ENCODE peak calls at places on chromosomes 2 and 18, in seven cellular contexts. E, F, Q, O, A, T and J are unnamed samples.
A peak's percentile ranks its signal among the peaks of the same experiment; 100 is the strongest.

GRCh38 chr2:174343638-174344455 is 9.1 kb downstream of the SP9 start:
- DNase-seq in F (no peak), T (no peak), E (no peak), A (no peak), Q (no peak), O (no peak), J (no peak)

GRCh38 chr2:96264656-96265348 is 995 bp downstream of the TMEM127 start:
- DNase-seq in O (no peak), T (no peak), A (no peak), E (peak; percentile 54), F (peak; percentile 49), Q (peak; percentile 69), J (peak; percentile 13)

GRCh38 chr2:74119324-74119723 is 28.4 kb downstream of the BOLA3 start:
- DNase-seq in E (no peak), O (no peak), A (no peak), T (no peak), F (peak; percentile 38), Q (no peak), J (no peak)

GRCh38 chr2:10269711-10270610 is 32.7 kb upstream of the HPCAL1 start:
- DNase-seq in Q (peak; percentile 44), E (no peak), F (no peak), O (no peak), T (no peak), A (no peak), J (peak; percentile 18)

GRCh38 chr2:218230882-218231281 is 13.9 kb downstream of the ARPC2 start:
- DNase-seq in Q (peak; percentile 19), T (no peak), E (peak; percentile 70), O (no peak), F (peak; percentile 59), A (no peak), J (no peak)

GRCh38 chr2:71776227-71776626 is 322.9 kb downstream of the DYSF start:
- DNase-seq in F (no peak), A (no peak), Q (no peak), T (no peak), E (no peak), O (no peak), J (no peak)

GRCh38 chr2:65594150-65594549 is 161.8 kb upstream of the SPRED2 start:
- DNase-seq in Q (no peak), E (no peak), F (no peak), A (no peak), T (no peak), O (no peak), J (no peak)

GRCh38 chr2:102051659-102052366 is 60.1 kb downstream of the IL1R2 start:
- DNase-seq in A (no peak), F (no peak), O (no peak), T (no peak), Q (no peak), E (no peak), J (no peak)

GRCh38 chr18:896315-896714 is 8.4 kb upstream of the ADCYAP1 start:
- DNase-seq in E (no peak), F (no peak), Q (no peak), T (no peak), O (no peak), A (no peak), J (no peak)

GRCh38 chr2:214651451-214651850 is 158.0 kb downstream of the BARD1 start:
- DNase-seq in O (no peak), Q (no peak), T (no peak), F (no peak), E (no peak), A (no peak), J (no peak)

GRCh38 chr18:10122116-10122515 is 208.3 kb downstream of the VAPA start:
- DNase-seq in Q (no peak), O (no peak), F (no peak), E (no peak), T (no peak), A (no peak), J (no peak)

GRCh38 chr2:73611193-73611592 is 31.0 kb downstream of the NAT8 start:
- DNase-seq in Q (no peak), T (no peak), E (no peak), F (no peak), O (no peak), A (no peak), J (no peak)

GRCh38 chr2:27914793-27915175 is 24.3 kb downstream of the BABAM2 start:
- DNase-seq in A (no peak), E (no peak), Q (no peak), F (no peak), T (no peak), O (no peak), J (no peak)

GRCh38 chr2:6828299-6828584 is 37.5 kb downstream of the CMPK2 start:
- DNase-seq in F (peak; percentile 17), A (no peak), O (peak; percentile 16), Q (peak; percentile 54), T (no peak), E (peak; percentile 26), J (peak; percentile 21)

GRCh38 chr2:133838642-133839370 is 270.5 kb upstream of the NCKAP5 start:
- DNase-seq in E (no peak), O (no peak), Q (no peak), A (no peak), T (no peak), F (no peak), J (no peak)

GRCh38 chr2:28232267-28232666 is 160.4 kb upstream of the FOSL2 start:
- DNase-seq in O (no peak), E (no peak), Q (no peak), T (no peak), A (no peak), F (no peak), J (no peak)

GRCh38 chr2:40332096-40332826 is 119.6 kb downstream of the SLC8A1 start:
- DNase-seq in O (no peak), F (no peak), Q (peak; percentile 15), E (no peak), A (no peak), T (no peak), J (peak; percentile 16)

GRCh38 chr2:134712736-134713495 is 5.9 kb downstream of the TMEM163 start:
- DNase-seq in E (no peak), T (no peak), F (no peak), A (no peak), Q (no peak), O (no peak), J (no peak)

GRCh38 chr2:136809987-136810386 is 44.6 kb downstream of the THSD7B start:
- DNase-seq in Q (no peak), A (no peak), F (no peak), E (no peak), O (no peak), T (no peak), J (no peak)

DNA sequence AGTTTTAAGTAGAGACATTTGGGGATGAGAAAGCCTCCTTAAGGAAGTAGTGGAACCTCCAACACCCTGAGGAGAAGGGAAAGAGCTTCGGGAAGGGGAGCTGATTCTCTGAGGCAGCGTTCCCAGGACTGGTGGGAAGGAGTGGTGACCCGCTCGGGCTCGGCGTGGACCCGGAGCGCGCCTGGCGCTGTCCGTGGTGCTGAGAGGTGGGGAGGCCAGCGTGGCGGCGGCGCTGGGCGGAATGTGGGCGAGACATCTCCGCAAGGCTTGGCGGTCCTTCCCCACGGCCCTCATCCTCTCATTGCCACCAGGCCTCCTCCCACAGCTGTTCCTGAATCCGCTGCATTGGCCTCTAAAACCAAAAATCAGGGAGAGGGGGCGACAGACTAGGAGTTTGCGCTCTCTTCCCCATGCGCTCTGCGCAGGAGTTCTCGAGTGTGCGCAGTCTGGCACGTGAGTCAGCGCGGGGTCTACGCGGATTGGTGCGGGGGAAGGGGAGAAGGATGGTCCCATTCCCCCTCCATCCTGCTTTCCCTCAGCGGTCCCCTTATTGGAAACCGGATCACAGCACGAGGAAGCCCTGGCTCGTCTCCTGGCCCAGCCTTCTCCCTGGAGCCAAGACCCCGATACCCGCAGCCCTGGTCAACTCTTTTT is 857 bp downstream of the RESP18 start:
- DNase-seq in Q (no peak), E (no peak), A (no peak), T (no peak), O (no peak), F (peak; percentile 58), J (no peak)
- TF ChIP-seq JUND in Q (no peak), E (no peak), A (no peak), T (no peak), O (no peak), F (no peak), J (no peak)

GRCh38 chr2:120783371-120783791 is 47.7 kb downstream of the GLI2 start:
- DNase-seq in O (peak; percentile 40), F (no peak), Q (no peak), E (no peak), A (no peak), T (no peak), J (no peak)
- TF ChIP-seq JUND in O (no peak), F (no peak), Q (no peak), E (no peak), A (no peak), T (no peak), J (no peak)

GRCh38 chr2:118667964-118668363 is 179.5 kb downstream of the EN1 start:
- DNase-seq in T (no peak), F (no peak), A (no peak), O (no peak), E (no peak), Q (no peak), J (no peak)

GRCh38 chr2:118665784-118666529 is 181.5 kb downstream of the EN1 start:
- DNase-seq in Q (no peak), O (no peak), F (peak; percentile 51), E (no peak), T (no peak), A (no peak), J (no peak)

GRCh38 chr2:118669639-118670038 is 177.8 kb downstream of the EN1 start:
- DNase-seq in O (no peak), A (no peak), Q (no peak), F (no peak), E (no peak), T (no peak), J (no peak)

GRCh38 chr2:118668431-118669424 is 178.7 kb downstream of the EN1 start:
- DNase-seq in T (no peak), A (no peak), O (peak; percentile 16), Q (no peak), F (no peak), E (peak; percentile 13), J (no peak)

GRCh38 chr2:118667366-118667765 is 180.1 kb downstream of the EN1 start:
- DNase-seq in T (no peak), O (no peak), A (no peak), E (no peak), Q (no peak), F (no peak), J (no peak)
- TF ChIP-seq JUND in T (no peak), O (no peak), A (no peak), E (no peak), Q (no peak), F (no peak), J (no peak)

DNA sequence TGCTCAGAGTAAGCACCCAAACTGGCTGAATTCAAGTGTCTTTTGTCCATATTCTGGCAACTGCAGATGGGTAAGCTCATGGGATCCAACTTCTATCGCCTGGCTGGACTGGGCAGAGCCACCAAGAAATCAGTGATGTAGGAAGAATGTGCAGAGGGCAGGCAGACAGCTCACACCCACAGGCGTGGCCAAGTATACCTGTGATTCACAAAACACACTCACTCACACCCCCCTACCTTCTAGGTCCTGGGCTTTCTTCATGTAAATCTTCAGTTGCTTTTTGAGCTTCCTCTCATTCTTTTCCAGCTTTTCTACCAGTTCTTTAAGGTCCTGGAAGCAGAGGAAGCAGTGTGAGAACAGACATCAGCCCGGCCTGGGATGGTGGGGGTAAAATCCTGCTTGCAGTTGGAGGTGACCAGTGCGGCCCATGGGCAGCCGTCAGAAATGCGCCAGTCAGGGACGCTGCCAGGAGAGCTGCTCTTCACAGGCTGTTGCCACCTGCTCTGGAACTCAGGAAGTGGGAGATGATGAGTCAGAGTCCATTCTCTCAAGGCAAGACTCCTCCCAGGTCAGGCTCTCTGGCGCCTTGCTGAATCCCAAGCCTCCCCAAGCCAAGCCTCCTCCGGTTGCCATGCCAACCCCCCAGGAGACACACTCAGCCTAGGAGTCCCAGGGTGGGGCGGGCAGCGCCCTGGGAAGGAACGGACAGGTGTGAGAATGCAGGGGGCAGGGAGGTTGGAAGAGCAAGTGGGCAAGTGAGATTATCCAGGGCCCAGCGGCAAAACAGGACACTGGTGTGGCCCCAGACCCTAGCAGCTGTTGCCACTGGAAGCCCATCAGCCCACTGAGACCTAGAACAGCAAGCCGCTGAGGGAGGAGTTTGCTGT is 36.2 kb upstream of the ACAA2 start:
- DNase-seq in T (peak; percentile 58), O (peak; percentile 96), Q (no peak), A (no peak), E (peak; percentile 42), F (peak; percentile 39), J (no peak)
- TF ChIP-seq JUND in T (peak; percentile 57), O (no peak), Q (peak; percentile 51), A (no peak), E (no peak), F (peak; percentile 53), J (no peak)